ENCODE peak calls at places on chromosomes 4 and X, in seven cellular contexts. B is aorta, T is astrocyte of the spinal cord, I is IMR-90, L is fibroblast of lung, V is ovary, A is coronary artery. U is an unnamed sample.
A peak's percentile ranks its signal among the peaks of the same experiment; 100 is the strongest.

GRCh38 chr4:4574792-4575191 is 32.9 kb upstream of the STX18 start:
- DNase-seq in B (no peak), T (peak; percentile 91), I (peak; percentile 72), L (peak; percentile 86), V (peak; percentile 74), A (no peak), U (no peak)

GRCh38 chr4:127479031-127479622 is 153.6 kb upstream of the INTU start:
- DNase-seq in B (no peak), T (peak; percentile 50), I (peak; percentile 52), L (peak; percentile 71), V (no peak), A (no peak), U (no peak)

GRCh38 chrX:19593684-19594083 is 78.4 kb upstream of the MAP3K15 start:
- DNase-seq in B (no peak), T (peak; percentile 54), I (peak; percentile 48), L (peak; percentile 71), V (no peak), A (no peak), U (no peak)

GRCh38 chr4:186666750-186667149 is 56.9 kb downstream of the FAT1 start:
- DNase-seq in B (no peak), T (no peak), I (no peak), L (no peak), V (no peak), A (no peak), U (no peak)

GRCh38 chrX:102708900-102709299 is 3.3 kb upstream of the GPRASP2 start:
- DNase-seq in B (no peak), T (no peak), I (no peak), L (no peak), V (no peak), A (no peak), U (no peak)

GRCh38 chrX:100979881-100980607 is 10.5 kb downstream of the ARL13A start:
- DNase-seq in B (no peak), T (peak; percentile 15), I (peak; percentile 22), L (no peak), V (no peak), A (no peak), U (no peak)

GRCh38 chrX:106415276-106415895 is 196.4 kb upstream of the RADX start:
- DNase-seq in B (no peak), T (peak; percentile 26), I (peak; percentile 13), L (peak; percentile 11), V (no peak), A (no peak), U (no peak)

GRCh38 chr4:98055800-98056501 is 87.3 kb downstream of the STPG2 start:
- DNase-seq in B (no peak), T (no peak), I (no peak), L (no peak), V (no peak), A (no peak), U (no peak)

GRCh38 chr4:67713531-67714247 is 12.7 kb upstream of the UBA6 start:
- DNase-seq in B (no peak), T (peak; percentile 37), I (peak; percentile 79), L (peak; percentile 17), V (no peak), A (no peak), U (no peak)

DNA sequence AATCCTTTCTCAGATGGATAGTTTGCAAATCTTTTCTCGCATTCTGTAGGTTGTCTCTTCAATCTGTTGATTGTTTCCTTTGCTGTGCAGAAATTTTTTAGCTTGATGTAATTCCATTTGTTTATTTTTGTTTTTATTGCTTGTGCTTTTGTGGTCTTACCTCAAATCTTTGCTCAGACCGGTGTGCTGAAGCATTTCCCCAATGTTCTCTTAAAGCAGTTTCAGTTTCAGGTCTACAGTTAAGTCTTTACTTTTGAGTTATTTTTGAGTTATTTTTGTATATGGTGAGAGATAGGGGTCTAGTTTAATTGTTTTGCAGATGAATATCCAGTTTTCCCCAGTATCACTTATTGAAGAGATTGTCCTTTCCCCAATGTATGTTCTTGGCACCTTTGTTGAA is 18.2 kb upstream of the SLC25A14 start:
- DNase-seq in B (no peak), T (no peak), I (no peak), L (no peak), V (no peak), A (no peak), U (no peak)
- H3K4me3 ChIP-seq in B (no peak overlapping the region), T (no peak overlapping the region), I (no peak overlapping the region), L (no peak overlapping the region), V (no peak overlapping the region), A (no peak overlapping the region), U (no peak overlapping the region)

GRCh38 chr4:21848001-21848400 is 100.6 kb downstream of the KCNIP4 start:
- DNase-seq in B (no peak), T (no peak), I (no peak), L (no peak), V (no peak), A (no peak), U (no peak)
- H3K4me3 ChIP-seq in B (no peak overlapping the region), T (no peak overlapping the region), I (no peak overlapping the region), L (no peak overlapping the region), V (no peak overlapping the region), A (no peak overlapping the region), U (no peak overlapping the region)

DNA sequence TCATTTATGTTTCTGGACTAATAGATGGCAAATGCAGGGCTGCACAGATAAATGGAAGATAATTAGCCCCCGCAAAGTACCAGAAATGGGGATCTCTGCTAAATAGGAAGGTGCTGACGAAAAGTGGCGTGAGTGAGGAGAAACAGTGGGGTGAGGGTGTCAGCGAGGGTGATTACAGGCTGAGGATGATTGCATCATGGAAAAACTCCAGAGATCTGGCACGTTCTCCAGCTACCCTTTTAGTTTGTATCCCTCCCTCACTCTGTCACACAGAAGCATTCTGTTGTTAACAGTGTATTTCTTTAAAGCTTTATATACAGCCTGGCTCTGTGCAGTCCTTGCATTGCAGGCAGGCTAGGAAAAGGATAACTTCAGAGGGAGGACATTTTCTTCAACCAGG is 309.6 kb upstream of the DDX53 start:
- DNase-seq in B (no peak), T (no peak), I (peak; percentile 44), L (peak; percentile 80), V (no peak), A (no peak), U (peak; percentile 4)
- H3K4me3 ChIP-seq in B (no peak overlapping the region), T (no peak overlapping the region), I (peak overlapping the region; percentile 5), L (no peak overlapping the region), V (no peak overlapping the region), A (no peak overlapping the region), U (no peak overlapping the region)

GRCh38 chrX:39728852-39729587 is 368.7 kb downstream of the BCOR start:
- DNase-seq in B (no peak), T (no peak), I (no peak), L (no peak), V (no peak), A (peak; percentile 19), U (no peak)

GRCh38 chrX:39731735-39732134 is 366.0 kb downstream of the BCOR start:
- DNase-seq in B (no peak), T (no peak), I (no peak), L (no peak), V (no peak), A (peak; percentile 70), U (no peak)

GRCh38 chrX:39729834-39730670 is 367.7 kb downstream of the BCOR start:
- DNase-seq in B (no peak), T (peak; percentile 60), I (no peak), L (no peak), V (no peak), A (peak; percentile 69), U (no peak)

GRCh38 chrX:39731390-39731680 is 366.4 kb downstream of the BCOR start:
- DNase-seq in B (no peak), T (no peak), I (no peak), L (no peak), V (no peak), A (no peak), U (no peak)

DNA sequence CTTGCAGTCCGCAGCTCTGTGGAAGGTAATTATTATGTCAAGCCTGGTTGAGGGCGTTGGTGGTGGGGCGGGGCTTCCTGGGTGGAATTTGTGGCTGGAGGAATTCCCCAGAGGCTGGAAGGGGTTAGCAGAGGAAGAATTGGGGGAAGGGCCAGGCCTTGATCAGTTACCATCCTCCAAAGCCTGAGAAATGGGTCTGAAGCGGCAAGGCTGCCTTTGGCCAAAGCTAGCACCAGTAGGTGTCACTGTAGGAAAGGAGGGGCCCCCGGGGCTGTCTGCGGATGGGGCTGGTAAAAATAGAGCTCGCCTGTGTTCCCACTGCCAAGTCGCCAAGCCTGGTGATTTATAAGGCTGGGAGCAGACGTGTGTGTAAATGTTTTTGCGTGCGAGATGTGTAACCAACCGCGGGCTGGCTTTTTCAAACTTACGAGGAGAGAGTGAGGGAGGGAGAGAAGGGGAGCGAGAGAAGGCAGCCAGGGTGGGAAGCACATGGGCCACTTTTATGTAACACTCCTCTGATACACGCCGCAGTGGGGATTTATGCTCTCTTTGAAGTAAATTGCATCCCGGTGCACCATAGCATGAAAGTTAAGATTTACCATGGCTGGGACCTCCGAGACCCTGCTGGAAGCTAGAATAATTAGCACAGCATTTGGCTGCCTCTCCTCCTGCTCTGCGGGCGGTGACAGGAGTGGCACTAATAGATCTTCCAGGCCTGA is 366.9 kb downstream of the BCOR start:
- DNase-seq in B (peak; percentile 88), T (peak; percentile 85), I (peak; percentile 88), L (peak; percentile 89), V (peak; percentile 72), A (peak; percentile 87), U (peak; percentile 52)
- H3K4me3 ChIP-seq in B (no peak overlapping the region), T (no peak overlapping the region), I (no peak overlapping the region), L (no peak overlapping the region), V (no peak overlapping the region), A (peak overlapping the region; percentile 2), U (no peak overlapping the region)

GRCh38 chr4:169009281-169010124 is 552 bp downstream of the CBR4 start:
- DNase-seq in B (peak; percentile 86), T (peak; percentile 23), I (peak; percentile 53), L (peak; percentile 70), V (peak; percentile 58), A (peak; percentile 81), U (no peak)
- H3K4me3 ChIP-seq in B (peak overlapping the region; percentile 80), T (peak overlapping the region; percentile 75), I (peak overlapping the region; percentile 65), L (peak overlapping the region; percentile 82), V (peak overlapping the region; percentile 70), A (peak overlapping the region; percentile 79), U (peak overlapping the region; percentile 83)

GRCh38 chrX:118878977-118879376 is 55.4 kb downstream of the ZCCHC12 start:
- DNase-seq in B (no peak), T (no peak), I (no peak), L (no peak), V (no peak), A (no peak), U (no peak)

GRCh38 chrX:118883994-118884393 is 60.4 kb downstream of the ZCCHC12 start:
- DNase-seq in B (no peak), T (no peak), I (no peak), L (no peak), V (no peak), A (no peak), U (no peak)

DNA sequence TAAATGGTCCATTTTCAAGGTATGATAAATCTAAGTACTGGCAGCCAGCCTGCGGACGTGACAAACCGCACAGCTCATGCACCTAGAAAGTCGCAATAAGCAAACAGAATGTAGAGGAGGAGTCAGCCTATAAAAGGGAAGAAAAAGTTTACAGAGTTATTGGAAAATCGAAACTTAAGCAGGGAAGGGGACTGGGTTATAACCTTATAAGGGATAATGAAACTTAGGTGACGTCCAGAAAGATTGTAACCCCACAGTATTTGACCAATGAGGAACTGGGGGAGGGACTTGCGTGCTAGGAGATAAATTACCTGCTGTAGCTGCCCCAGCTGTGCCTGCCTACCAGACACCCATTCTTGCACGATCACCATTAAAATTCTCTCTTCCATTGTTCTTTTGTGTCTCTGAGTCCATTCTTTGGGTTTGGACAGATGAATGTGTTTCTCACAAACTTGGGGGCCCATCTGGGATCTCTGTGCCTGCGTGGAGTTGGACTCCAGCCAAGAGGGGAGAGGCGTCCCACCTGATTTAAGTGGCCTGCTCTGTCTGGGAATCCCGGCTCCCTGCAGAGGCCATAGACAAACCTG is 61.0 kb downstream of the ZCCHC12 start:
- DNase-seq in B (no peak), T (no peak), I (no peak), L (no peak), V (no peak), A (no peak), U (no peak)
- H3K4me3 ChIP-seq in B (no peak overlapping the region), T (no peak overlapping the region), I (no peak overlapping the region), L (no peak overlapping the region), V (no peak overlapping the region), A (no peak overlapping the region), U (no peak overlapping the region)